ENCODE peak calls at places on chromosomes 13 and 19, in seven cellular contexts. B, Q, H, M, S, I and Z are unnamed samples.

GRCh38 chr19:5805465-5806132 is 732 bp downstream of the NRTN start:
- DNase-seq in B (no peak), Q (peak; percentile 93), H (peak; percentile 81), M (peak; percentile 93), S (peak; percentile 88), I (no peak), Z (no peak)

GRCh38 chr13:28322256-28322895 is 172.6 kb downstream of the FLT1 start:
- DNase-seq in B (no peak), Q (no peak), H (no peak), M (no peak), S (no peak), I (peak; percentile 22), Z (no peak)

GRCh38 chr13:91740811-91741210 is 342.4 kb downstream of the GPC5 start:
- DNase-seq in B (no peak), Q (no peak), H (no peak), M (no peak), S (no peak), I (no peak), Z (no peak)

GRCh38 chr19:53078668-53079067 is 24.6 kb downstream of the ZNF160 start:
- DNase-seq in B (no peak), Q (no peak), H (no peak), M (no peak), S (no peak), I (no peak), Z (no peak)

GRCh38 chr13:20362642-20363041 is 130.5 kb upstream of the GJB6 start:
- DNase-seq in B (no peak), Q (no peak), H (no peak), M (no peak), S (no peak), I (no peak), Z (no peak)

GRCh38 chr13:50518791-50519201 is 324.7 kb downstream of the DLEU7 start:
- DNase-seq in B (peak; percentile 47), Q (no peak), H (no peak), M (no peak), S (no peak), I (peak; percentile 42), Z (no peak)

GRCh38 chr13:77079902-77080413 is 53.0 kb upstream of the FBXL3 start:
- DNase-seq in B (no peak), Q (no peak), H (no peak), M (no peak), S (no peak), I (no peak), Z (no peak)

GRCh38 chr19:5001547-5002131 is 32.7 kb downstream of the KDM4B start:
- DNase-seq in B (no peak), Q (no peak), H (peak; percentile 51), M (peak; percentile 59), S (no peak), I (peak; percentile 41), Z (no peak)

GRCh38 chr19:17520865-17521264 is 9.4 kb downstream of the PGLS start:
- DNase-seq in B (no peak), Q (no peak), H (no peak), M (no peak), S (no peak), I (no peak), Z (no peak)

GRCh38 chr19:48698046-48698445 is 2.3 kb downstream of the FUT2 start:
- DNase-seq in B (no peak), Q (no peak), H (no peak), M (no peak), S (no peak), I (peak; percentile 63), Z (no peak)

GRCh38 chr13:59534806-59535205 is 628.9 kb downstream of the DIAPH3 start:
- DNase-seq in B (no peak), Q (no peak), H (no peak), M (no peak), S (no peak), I (no peak), Z (no peak)

GRCh38 chr13:113802761-113803160 is 43.7 kb downstream of the TMEM255B start:
- DNase-seq in B (no peak), Q (no peak), H (no peak), M (no peak), S (peak; percentile 57), I (no peak), Z (no peak)

GRCh38 chr13:47017476-47017875 is 120.6 kb upstream of the HTR2A start:
- DNase-seq in B (no peak), Q (no peak), H (no peak), M (no peak), S (no peak), I (no peak), Z (no peak)

GRCh38 chr19:9865732-9866627 is 30.9 kb downstream of the PIN1 start:
- DNase-seq in B (no peak), Q (no peak), H (no peak), M (no peak), S (no peak), I (no peak), Z (no peak)

GRCh38 chr13:32471187-32471922 is 43.4 kb upstream of the N4BP2L1 start:
- DNase-seq in B (peak; percentile 26), Q (peak; percentile 76), H (no peak), M (no peak), S (no peak), I (peak; percentile 60), Z (no peak)

GRCh38 chr19:13015361-13016231 is 20.3 kb downstream of the NFIX start:
- DNase-seq in B (no peak), Q (no peak), H (no peak), M (no peak), S (peak; percentile 33), I (peak; percentile 81), Z (no peak)

GRCh38 chr19:18450021-18450933 is 12.3 kb upstream of the ISYNA1 start:
- DNase-seq in B (no peak), Q (no peak), H (no peak), M (no peak), S (no peak), I (no peak), Z (no peak)

GRCh38 chr13:69565334-69565733 is 542.3 kb upstream of the ATXN8OS start:
- DNase-seq in B (no peak), Q (no peak), H (peak; percentile 1), M (peak; percentile 10), S (no peak), I (peak; percentile 67), Z (no peak)

GRCh38 chr19:45263013-45263412 is 11.9 kb downstream of the MARK4 start:
- DNase-seq in B (no peak), Q (no peak), H (no peak), M (no peak), S (no peak), I (no peak), Z (no peak)

GRCh38 chr19:3370214-3370720 is 3.9 kb downstream of the NFIC start:
- DNase-seq in B (no peak), Q (no peak), H (no peak), M (no peak), S (no peak), I (no peak), Z (no peak)

GRCh38 chr19:13102666-13103584 is at the start of gene LYL1:
- DNase-seq in B (no peak), Q (peak; percentile 89), H (no peak), M (no peak), S (peak; percentile 96), I (no peak), Z (no peak)

GRCh38 chr13:80361883-80362327 is 21.0 kb upstream of the SPRY2 start:
- DNase-seq in B (no peak), Q (peak; percentile 83), H (no peak), M (peak; percentile 6), S (no peak), I (no peak), Z (no peak)

DNA sequence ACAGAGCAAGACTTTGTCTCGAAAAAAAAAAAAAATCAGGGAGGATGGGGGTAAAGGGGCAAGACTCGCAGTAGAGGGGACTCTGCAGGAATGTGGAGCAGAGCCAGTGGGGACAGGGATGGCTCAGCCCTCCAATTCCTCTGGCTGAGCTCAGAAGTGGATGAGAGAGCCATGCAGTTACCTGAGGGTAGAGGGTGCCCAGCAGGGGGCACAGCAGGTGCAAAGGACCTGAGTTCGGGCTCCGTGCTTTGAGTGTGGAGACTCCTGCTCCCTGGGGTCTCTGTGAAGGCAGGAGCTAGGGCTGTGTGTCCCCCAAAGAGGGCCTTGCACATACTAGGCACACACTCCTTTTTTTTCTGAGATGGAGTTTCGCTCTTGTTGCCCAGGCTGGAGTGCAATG is 7.7 kb downstream of the DOCK6 start:
- DNase-seq in B (no peak), Q (no peak), H (no peak), M (no peak), S (no peak), I (no peak), Z (no peak)
- TF ChIP-seq CTCF in B (no peak), Q (peak; percentile 15), H (no peak), M (peak; percentile 50), S (no peak), I (no peak), Z (peak; percentile 36)

DNA sequence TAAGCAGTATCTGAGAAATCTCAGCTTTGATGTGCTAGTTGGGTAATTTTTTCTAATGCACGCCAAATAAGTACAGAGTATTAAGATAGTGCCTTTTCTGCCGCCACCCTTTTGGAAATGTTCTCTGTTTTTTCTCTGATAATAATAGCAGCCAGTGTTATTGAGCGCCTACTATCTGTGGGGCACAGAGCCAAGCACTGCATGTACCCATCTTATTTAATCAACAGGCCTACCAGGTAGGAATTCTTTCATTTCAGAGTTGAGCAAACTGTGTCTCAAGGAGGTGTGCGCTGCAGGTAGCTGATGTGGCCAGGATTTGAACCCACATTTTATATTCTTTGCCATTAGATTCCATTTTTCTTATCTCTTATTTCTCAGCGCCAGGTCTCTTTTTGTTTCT is 1.4 kb downstream of the EPN1 start:
- DNase-seq in B (no peak), Q (no peak), H (no peak), M (no peak), S (no peak), I (no peak), Z (no peak)
- TF ChIP-seq CTCF in B (peak; percentile 5), Q (peak; percentile 19), H (no peak), M (no peak), S (no peak), I (no peak), Z (no peak)

DNA sequence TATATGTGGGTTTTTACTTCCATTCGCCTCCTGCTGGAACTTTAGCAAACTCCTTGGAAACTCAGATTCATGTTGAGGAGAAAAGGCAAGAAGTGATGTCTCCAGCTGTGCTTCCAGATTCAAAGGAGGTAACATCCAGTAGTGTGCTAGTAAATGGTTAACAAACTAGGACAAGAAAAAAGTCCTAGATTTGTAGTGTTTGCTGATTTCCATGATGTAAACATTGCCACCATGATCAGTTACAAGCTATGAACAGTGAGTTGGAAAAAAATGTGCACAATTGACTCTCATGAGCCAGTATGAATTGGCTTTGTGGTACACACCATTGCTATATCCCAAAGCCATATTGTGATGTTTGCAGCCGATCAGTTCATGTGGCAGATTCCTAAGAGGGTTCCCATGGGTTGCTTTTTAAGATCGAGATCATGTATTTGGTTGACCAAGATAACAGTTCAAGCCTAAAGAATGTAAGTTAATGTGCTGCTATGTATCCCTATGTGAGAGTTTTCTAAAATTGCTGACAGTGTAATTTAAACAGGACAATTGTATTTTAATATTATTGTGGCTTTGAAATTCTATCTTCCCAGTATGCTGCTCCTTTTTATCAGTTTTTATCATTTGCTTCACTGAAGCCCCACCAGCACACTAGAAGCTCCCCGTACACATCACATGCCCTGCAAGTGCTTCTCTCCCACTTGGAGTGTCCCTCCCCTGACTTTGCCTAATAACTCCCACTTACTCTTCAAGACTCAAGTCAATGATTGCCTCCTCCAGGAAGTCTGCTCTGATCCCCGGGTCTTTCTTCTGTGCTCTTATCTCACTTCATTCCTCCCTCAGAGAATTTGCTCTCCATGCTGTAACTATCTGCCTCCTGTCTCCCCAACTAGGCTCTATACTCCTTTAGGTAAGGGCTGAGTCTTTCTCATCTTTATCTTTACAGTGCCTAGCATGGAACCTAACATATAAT is 148.3 kb downstream of the RGCC start:
- DNase-seq in B (no peak), Q (no peak), H (no peak), M (no peak), S (no peak), I (no peak), Z (no peak)
- TF ChIP-seq CTCF in B (peak; percentile 22), Q (no peak), H (no peak), M (no peak), S (no peak), I (no peak), Z (peak; percentile 9)

GRCh38 chr13:24866488-24866887 is 102.5 kb downstream of the RNF17 start:
- DNase-seq in B (no peak), Q (no peak), H (no peak), M (no peak), S (no peak), I (no peak), Z (no peak)
- TF ChIP-seq CTCF in B (no peak), Q (no peak), H (no peak), M (no peak), S (no peak), I (no peak), Z (no peak)